ENCODE peak calls at places on chromosomes 2 and 18, in seven cellular contexts. One of them, this sample, is unnamed.

GRCh38 chr2:169877406-169877805 is 50.2 kb downstream of the UBR3 start:
- DNase-seq in activated naive CD4-positive, alpha-beta T cell treated with anti-CD3 and anti-CD28 coated beads, Interleukin-2, amount 50 U/mL, for 16 hours: no peak
- DNase-seq in T-cell: no peak
- DNase-seq in cardiac fibroblast: peak
- DNase-seq in adipocyte: peak
- DNase-seq in NCI-H460: no peak
- DNase-seq in posterior cingulate gyrus: no peak
- DNase-seq in this sample: peak

GRCh38 chr2:147331790-147332419 is 512.9 kb upstream of the ACVR2A start:
- DNase-seq in activated naive CD4-positive, alpha-beta T cell treated with anti-CD3 and anti-CD28 coated beads, Interleukin-2, amount 50 U/mL, for 16 hours: peak
- DNase-seq in T-cell: peak
- DNase-seq in cardiac fibroblast: peak
- DNase-seq in adipocyte: no peak
- DNase-seq in NCI-H460: no peak
- DNase-seq in posterior cingulate gyrus: no peak
- DNase-seq in this sample: no peak

GRCh38 chr2:74364533-74365505 is 15.3 kb downstream of the DCTN1 start:
- DNase-seq in activated naive CD4-positive, alpha-beta T cell treated with anti-CD3 and anti-CD28 coated beads, Interleukin-2, amount 50 U/mL, for 16 hours: no peak
- DNase-seq in T-cell: no peak
- DNase-seq in cardiac fibroblast: no peak
- DNase-seq in adipocyte: no peak
- DNase-seq in NCI-H460: no peak
- DNase-seq in posterior cingulate gyrus: no peak
- DNase-seq in this sample: no peak

GRCh38 chr2:100615471-100615870 is 52.7 kb downstream of the PDCL3 start:
- DNase-seq in activated naive CD4-positive, alpha-beta T cell treated with anti-CD3 and anti-CD28 coated beads, Interleukin-2, amount 50 U/mL, for 16 hours: no peak
- DNase-seq in T-cell: no peak
- DNase-seq in cardiac fibroblast: no peak
- DNase-seq in adipocyte: no peak
- DNase-seq in NCI-H460: no peak
- DNase-seq in posterior cingulate gyrus: no peak
- DNase-seq in this sample: no peak

GRCh38 chr2:233556756-233557736 is 9.5 kb downstream of the USP40 start:
- DNase-seq in activated naive CD4-positive, alpha-beta T cell treated with anti-CD3 and anti-CD28 coated beads, Interleukin-2, amount 50 U/mL, for 16 hours: no peak
- DNase-seq in T-cell: no peak
- DNase-seq in cardiac fibroblast: peak
- DNase-seq in adipocyte: peak
- DNase-seq in NCI-H460: peak
- DNase-seq in posterior cingulate gyrus: no peak
- DNase-seq in this sample: peak

GRCh38 chr2:120195575-120195974 is 27.6 kb downstream of the TMEM185B start:
- DNase-seq in activated naive CD4-positive, alpha-beta T cell treated with anti-CD3 and anti-CD28 coated beads, Interleukin-2, amount 50 U/mL, for 16 hours: no peak
- DNase-seq in T-cell: no peak
- DNase-seq in cardiac fibroblast: no peak
- DNase-seq in adipocyte: no peak
- DNase-seq in NCI-H460: no peak
- DNase-seq in posterior cingulate gyrus: no peak
- DNase-seq in this sample: no peak

GRCh38 chr2:71897145-71897495 is 250.5 kb downstream of the CYP26B1 start:
- DNase-seq in activated naive CD4-positive, alpha-beta T cell treated with anti-CD3 and anti-CD28 coated beads, Interleukin-2, amount 50 U/mL, for 16 hours: no peak
- DNase-seq in T-cell: no peak
- DNase-seq in cardiac fibroblast: no peak
- DNase-seq in adipocyte: no peak
- DNase-seq in NCI-H460: no peak
- DNase-seq in posterior cingulate gyrus: no peak
- DNase-seq in this sample: no peak

GRCh38 chr2:26898480-26899058 is 50.6 kb downstream of the DPYSL5 start:
- DNase-seq in activated naive CD4-positive, alpha-beta T cell treated with anti-CD3 and anti-CD28 coated beads, Interleukin-2, amount 50 U/mL, for 16 hours: no peak
- DNase-seq in T-cell: no peak
- DNase-seq in cardiac fibroblast: no peak
- DNase-seq in adipocyte: no peak
- DNase-seq in NCI-H460: no peak
- DNase-seq in posterior cingulate gyrus: peak
- DNase-seq in this sample: no peak

GRCh38 chr2:16745466-16745865 is 79.8 kb upstream of the CYRIA start:
- DNase-seq in activated naive CD4-positive, alpha-beta T cell treated with anti-CD3 and anti-CD28 coated beads, Interleukin-2, amount 50 U/mL, for 16 hours: no peak
- DNase-seq in T-cell: no peak
- DNase-seq in cardiac fibroblast: no peak
- DNase-seq in adipocyte: no peak
- DNase-seq in NCI-H460: no peak
- DNase-seq in posterior cingulate gyrus: no peak
- DNase-seq in this sample: no peak

GRCh38 chr2:33512112-33512511 is 35.7 kb downstream of the RASGRP3 start:
- DNase-seq in activated naive CD4-positive, alpha-beta T cell treated with anti-CD3 and anti-CD28 coated beads, Interleukin-2, amount 50 U/mL, for 16 hours: no peak
- DNase-seq in T-cell: no peak
- DNase-seq in cardiac fibroblast: no peak
- DNase-seq in adipocyte: no peak
- DNase-seq in NCI-H460: no peak
- DNase-seq in posterior cingulate gyrus: no peak
- DNase-seq in this sample: no peak

GRCh38 chr2:212147921-212148513 is 390.6 kb downstream of the ERBB4 start:
- DNase-seq in activated naive CD4-positive, alpha-beta T cell treated with anti-CD3 and anti-CD28 coated beads, Interleukin-2, amount 50 U/mL, for 16 hours: no peak
- DNase-seq in T-cell: no peak
- DNase-seq in cardiac fibroblast: peak
- DNase-seq in adipocyte: peak
- DNase-seq in NCI-H460: peak
- DNase-seq in posterior cingulate gyrus: no peak
- DNase-seq in this sample: peak

GRCh38 chr18:76491801-76492668 is 3.0 kb downstream of the ZNF516 start:
- DNase-seq in activated naive CD4-positive, alpha-beta T cell treated with anti-CD3 and anti-CD28 coated beads, Interleukin-2, amount 50 U/mL, for 16 hours: peak
- DNase-seq in T-cell: no peak
- DNase-seq in cardiac fibroblast: peak
- DNase-seq in adipocyte: peak
- DNase-seq in NCI-H460: no peak
- DNase-seq in posterior cingulate gyrus: no peak
- DNase-seq in this sample: peak

GRCh38 chr2:134466141-134466540 is 212.3 kb downstream of the MGAT5 start:
- DNase-seq in activated naive CD4-positive, alpha-beta T cell treated with anti-CD3 and anti-CD28 coated beads, Interleukin-2, amount 50 U/mL, for 16 hours: peak
- DNase-seq in T-cell: no peak
- DNase-seq in cardiac fibroblast: peak
- DNase-seq in adipocyte: no peak
- DNase-seq in NCI-H460: no peak
- DNase-seq in posterior cingulate gyrus: no peak
- DNase-seq in this sample: peak

GRCh38 chr18:31549416-31549815 is 42.3 kb upstream of the TTR start:
- DNase-seq in activated naive CD4-positive, alpha-beta T cell treated with anti-CD3 and anti-CD28 coated beads, Interleukin-2, amount 50 U/mL, for 16 hours: no peak
- DNase-seq in T-cell: no peak
- DNase-seq in cardiac fibroblast: no peak
- DNase-seq in adipocyte: no peak
- DNase-seq in NCI-H460: no peak
- DNase-seq in posterior cingulate gyrus: no peak
- DNase-seq in this sample: no peak

GRCh38 chr2:216090369-216090786 is 8.7 kb downstream of the TMEM169 start:
- DNase-seq in activated naive CD4-positive, alpha-beta T cell treated with anti-CD3 and anti-CD28 coated beads, Interleukin-2, amount 50 U/mL, for 16 hours: no peak
- DNase-seq in T-cell: no peak
- DNase-seq in cardiac fibroblast: peak
- DNase-seq in adipocyte: no peak
- DNase-seq in NCI-H460: no peak
- DNase-seq in posterior cingulate gyrus: no peak
- DNase-seq in this sample: no peak

GRCh38 chr18:61639886-61640285 is 252.9 kb downstream of the RNF152 start:
- DNase-seq in activated naive CD4-positive, alpha-beta T cell treated with anti-CD3 and anti-CD28 coated beads, Interleukin-2, amount 50 U/mL, for 16 hours: no peak
- DNase-seq in T-cell: no peak
- DNase-seq in cardiac fibroblast: no peak
- DNase-seq in adipocyte: peak
- DNase-seq in NCI-H460: no peak
- DNase-seq in posterior cingulate gyrus: no peak
- DNase-seq in this sample: no peak

GRCh38 chr2:113195923-113196501 is 22.2 kb downstream of the PSD4 start:
- DNase-seq in activated naive CD4-positive, alpha-beta T cell treated with anti-CD3 and anti-CD28 coated beads, Interleukin-2, amount 50 U/mL, for 16 hours: no peak
- DNase-seq in T-cell: no peak
- DNase-seq in cardiac fibroblast: no peak
- DNase-seq in adipocyte: no peak
- DNase-seq in NCI-H460: no peak
- DNase-seq in posterior cingulate gyrus: no peak
- DNase-seq in this sample: no peak

This sample was measured in lung microvascular endothelial cell.